ENCODE peak calls at places on chromosomes 1 and 21, in seven cellular contexts. B, R, Y, X, D, O and N are unnamed samples.

GRCh38 chr1:28640766-28641165 is 2.1 kb downstream of the TAF12 start:
- DNase-seq in B (no peak), R (no peak), Y (peak; percentile 8), X (peak; percentile 54), D (no peak), O (no peak), N (no peak)

GRCh38 chr1:183776731-183777130 is 28.2 kb upstream of the RGL1 start:
- DNase-seq in B (no peak), R (no peak), Y (no peak), X (no peak), D (no peak), O (no peak), N (no peak)

GRCh38 chr1:228995229-228995628 is 259.9 kb downstream of the RHOU start:
- DNase-seq in B (no peak), R (no peak), Y (no peak), X (no peak), D (no peak), O (no peak), N (no peak)

GRCh38 chr1:67537647-67538018 is 107.4 kb upstream of the SERBP1 start:
- DNase-seq in B (no peak), R (no peak), Y (no peak), X (no peak), D (no peak), O (peak; percentile 43), N (no peak)

GRCh38 chr1:114982251-114982650 is 47.4 kb upstream of the TSHB start:
- DNase-seq in B (no peak), R (no peak), Y (no peak), X (no peak), D (no peak), O (no peak), N (no peak)

GRCh38 chr1:109631513-109632260 is 12.1 kb downstream of the AMPD2 start:
- DNase-seq in B (no peak), R (peak; percentile 24), Y (no peak), X (no peak), D (no peak), O (no peak), N (no peak)

GRCh38 chr1:203291201-203292096 is 13.9 kb upstream of the BTG2 start:
- DNase-seq in B (no peak), R (no peak), Y (no peak), X (no peak), D (no peak), O (no peak), N (no peak)

GRCh38 chr1:117147856-117148588 is 26.5 kb upstream of the TRIM45 start:
- DNase-seq in B (peak; percentile 41), R (no peak), Y (no peak), X (no peak), D (no peak), O (no peak), N (no peak)

GRCh38 chr1:30257322-30257721 is 466.1 kb downstream of the MATN1 start:
- DNase-seq in B (no peak), R (no peak), Y (no peak), X (no peak), D (no peak), O (no peak), N (peak; percentile 39)

GRCh38 chr1:234610061-234610581 is at the start of gene IRF2BP2:
- DNase-seq in B (peak; percentile 91), R (peak; percentile 75), Y (peak; percentile 96), X (peak; percentile 81), D (peak; percentile 51), O (peak; percentile 91), N (peak; percentile 88)

GRCh38 chr1:172489847-172490246 is 43.1 kb upstream of the SUCO start:
- DNase-seq in B (no peak), R (no peak), Y (no peak), X (no peak), D (no peak), O (no peak), N (no peak)

GRCh38 chr1:79568411-79568810 is 561.9 kb upstream of the ADGRL4 start:
- DNase-seq in B (no peak), R (no peak), Y (no peak), X (no peak), D (no peak), O (no peak), N (no peak)

GRCh38 chr1:89126234-89126580 is 293 bp upstream of the GBP2 start:
- DNase-seq in B (no peak), R (no peak), Y (no peak), X (no peak), D (no peak), O (no peak), N (no peak)

GRCh38 chr21:40687625-40688024 is 159.3 kb downstream of the DSCAM start:
- DNase-seq in B (no peak), R (no peak), Y (no peak), X (no peak), D (no peak), O (no peak), N (no peak)

GRCh38 chr21:37631319-37632117 is 264.9 kb downstream of the DYRK1A start:
- DNase-seq in B (peak; percentile 21), R (no peak), Y (no peak), X (no peak), D (no peak), O (no peak), N (no peak)

GRCh38 chr1:211684791-211685190 is 9.4 kb upstream of the NEK2 start:
- DNase-seq in B (no peak), R (no peak), Y (no peak), X (no peak), D (no peak), O (no peak), N (no peak)